ENCODE peak calls at places on chromosomes 3 and 15, in four cellular contexts. W is GM20000, K is OCI-LY7, F is nephron progenitor cell. R is an unnamed sample.

GRCh38 chr3:32616267-32616962 is 45.8 kb upstream of the DYNC1LI1 start:
- DNase-seq in W (no peak), K (no peak), F (no peak), R (no peak)

GRCh38 chr3:52683611-52684010 is 2.1 kb downstream of the PBRM1 start:
- DNase-seq in W (no peak), K (no peak), F (no peak), R (no peak)

GRCh38 chr15:42621386-42621785 is 46.0 kb downstream of the STARD9 start:
- DNase-seq in W (no peak), K (no peak), F (no peak), R (no peak)

GRCh38 chr3:15795563-15796308 is 2.0 kb downstream of the ANKRD28 start:
- DNase-seq in W (no peak), K (peak), F (no peak), R (no peak)

GRCh38 chr3:114452176-114452744 is 158.4 kb downstream of the TIGIT start:
- DNase-seq in W (no peak), K (peak), F (no peak), R (no peak)

GRCh38 chr3:32292085-32292796 is 53.8 kb downstream of the CMTM8 start:
- DNase-seq in W (no peak), K (no peak), F (no peak), R (no peak)

GRCh38 chr3:74642876-74643275 is 28.4 kb upstream of the CNTN3 start:
- DNase-seq in W (no peak), K (no peak), F (no peak), R (no peak)

GRCh38 chr3:59578129-59578528 is 528.3 kb upstream of the CFAP20DC start:
- DNase-seq in W (no peak), K (no peak), F (no peak), R (no peak)

GRCh38 chr3:160531311-160531710 is 34.1 kb downstream of the KPNA4 start:
- DNase-seq in W (no peak), K (no peak), F (no peak), R (no peak)

GRCh38 chr3:44338010-44338827 is at the start of gene TCAIM:
- DNase-seq in W (peak), K (peak), F (peak), R (peak)
- TF ChIP-seq CTCF in W (no peak), K (no peak), F (no peak), R (no peak)

DNA sequence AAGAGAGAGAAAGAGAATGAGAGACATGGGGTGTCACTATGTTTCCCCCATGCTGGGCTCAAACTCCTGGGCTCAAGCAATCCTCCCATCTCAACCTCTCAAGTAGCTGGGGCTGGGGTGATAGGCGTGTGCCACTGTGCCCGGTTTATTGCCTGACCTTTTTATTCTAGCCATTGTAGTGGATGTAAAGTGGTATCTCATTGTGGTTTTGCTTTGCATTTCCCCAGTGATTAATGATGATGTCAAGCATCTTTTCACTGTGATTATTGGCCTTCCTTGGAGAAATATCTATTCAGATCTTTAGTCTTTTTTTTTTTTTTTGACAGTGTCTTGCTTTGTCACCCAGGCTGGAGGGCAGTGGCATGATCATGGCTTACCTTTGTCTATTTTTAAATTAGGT is 37.7 kb upstream of the GK5 start:
- DNase-seq in W (no peak), K (no peak), F (no peak), R (no peak)
- TF ChIP-seq CTCF in W (no peak), K (no peak), F (no peak), R (no peak)

DNA sequence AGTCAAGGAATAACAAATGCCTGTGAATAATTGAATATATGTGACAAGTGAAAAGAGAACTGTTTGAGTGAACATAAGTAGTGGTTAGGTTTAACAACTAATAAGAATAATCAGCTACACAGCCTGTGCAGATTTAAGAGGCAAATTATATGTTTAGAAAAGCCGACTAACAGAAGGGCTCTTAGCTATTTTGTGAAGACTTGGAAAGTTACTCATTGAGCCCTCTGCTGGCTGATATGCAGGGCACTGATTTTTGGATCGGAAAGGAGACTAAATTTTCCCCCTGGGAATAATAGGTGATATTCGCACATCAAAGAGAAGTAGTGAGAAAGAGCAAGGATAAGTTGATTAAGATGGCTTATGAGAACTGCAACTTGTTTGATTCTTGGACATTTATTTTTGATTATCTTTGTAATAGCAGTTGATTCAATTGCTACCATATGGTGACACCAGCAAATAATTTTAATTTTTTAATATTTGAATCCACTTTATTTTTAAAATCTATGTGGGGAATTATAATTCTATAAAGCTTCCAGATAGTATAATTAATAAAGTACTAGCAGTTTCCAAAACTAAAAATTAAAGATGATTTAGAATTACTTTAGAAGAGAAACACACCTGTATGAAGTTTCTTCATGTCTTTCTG is 156.2 kb downstream of the NLGN1 start:
- DNase-seq in W (no peak), K (peak), F (peak), R (no peak)
- TF ChIP-seq CTCF in W (peak), K (peak), F (peak), R (peak)

GRCh38 chr3:4981160-4981687 is 2.0 kb downstream of the BHLHE40 start:
- DNase-seq in W (no peak), K (no peak), F (no peak), R (no peak)

GRCh38 chr3:4980229-4981159 is 1.3 kb downstream of the BHLHE40 start:
- DNase-seq in W (peak), K (peak), F (peak), R (peak)

GRCh38 chr3:4978966-4979400 is 254 bp upstream of the BHLHE40 start:
- DNase-seq in W (peak), K (peak), F (peak), R (peak)

GRCh38 chr3:4978259-4978965 is 825 bp upstream of the BHLHE40 start:
- DNase-seq in W (peak), K (peak), F (peak), R (peak)

GRCh38 chr3:4979401-4980228 is at the start of gene BHLHE40:
- DNase-seq in W (no peak), K (no peak), F (peak), R (no peak)
- TF ChIP-seq CTCF in W (no peak), K (no peak), F (no peak), R (no peak)

GRCh38 chr3:149489060-149489690 is 14.7 kb downstream of the TM4SF4 start:
- DNase-seq in W (no peak), K (peak), F (peak), R (peak)
- TF ChIP-seq CTCF in W (no peak), K (peak), F (peak), R (peak)

DNA sequence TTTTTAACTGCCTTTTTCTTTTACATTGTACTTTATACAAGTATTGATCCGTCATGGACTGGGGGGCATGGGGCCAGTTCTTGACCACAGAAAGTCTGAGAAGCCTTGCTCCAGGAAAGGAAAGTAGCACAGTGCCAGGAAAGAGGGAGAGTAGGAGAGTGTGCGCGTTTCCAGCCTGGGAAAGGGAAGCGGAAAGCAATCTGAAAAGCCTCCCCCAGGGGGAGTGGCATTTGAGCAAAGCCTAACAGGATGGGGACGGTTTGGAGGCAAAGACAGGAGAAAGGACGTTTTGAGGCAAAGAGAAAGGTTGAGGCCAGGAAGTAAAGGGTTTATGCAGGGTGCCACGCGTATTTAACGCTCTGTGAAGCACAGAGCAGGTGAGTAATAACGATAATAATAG is 116.9 kb downstream of the RORA start:
- DNase-seq in W (no peak), K (no peak), F (peak), R (no peak)
- TF ChIP-seq CTCF in W (no peak), K (no peak), F (peak), R (no peak)

GRCh38 chr15:70017025-70017424 is 80.7 kb downstream of the TLE3 start:
- DNase-seq in W (no peak), K (no peak), F (no peak), R (no peak)

GRCh38 chr15:70017796-70018195 is 79.9 kb downstream of the TLE3 start:
- DNase-seq in W (no peak), K (no peak), F (no peak), R (no peak)

GRCh38 chr15:70014860-70015490 is 82.7 kb downstream of the TLE3 start:
- DNase-seq in W (peak), K (peak), F (peak), R (peak)

GRCh38 chr15:70014311-70014707 is 83.4 kb downstream of the TLE3 start:
- DNase-seq in W (no peak), K (no peak), F (no peak), R (no peak)

DNA sequence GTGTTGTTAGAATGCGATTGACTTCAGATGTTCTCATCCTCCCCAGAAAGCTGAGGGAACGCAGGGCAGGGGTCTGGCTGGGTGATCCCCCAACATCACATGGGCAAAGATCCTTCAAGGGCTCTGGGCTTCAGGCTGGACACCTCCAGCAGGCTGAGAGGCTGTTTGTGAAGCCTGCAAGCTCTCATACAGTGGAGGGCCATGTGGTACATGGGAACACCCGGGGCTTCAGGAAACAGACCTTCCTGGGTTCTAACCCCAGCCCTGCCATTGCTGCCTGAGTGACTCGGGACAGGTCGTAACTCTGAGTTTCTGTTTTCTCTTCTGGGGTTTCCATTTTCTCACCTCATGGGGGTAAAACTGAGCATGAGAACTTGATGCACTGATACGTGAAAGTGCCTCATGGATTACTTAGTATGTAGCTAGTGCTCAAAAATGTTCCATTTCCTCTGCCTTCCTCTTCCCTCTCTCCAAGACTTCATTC is 81.2 kb downstream of the TLE3 start:
- DNase-seq in W (peak), K (peak), F (no peak), R (peak)
- TF ChIP-seq CTCF in W (no peak), K (no peak), F (no peak), R (no peak)

GRCh38 chr15:32035285-32035684 is 5.0 kb downstream of the CHRNA7 start:
- DNase-seq in W (no peak), K (no peak), F (no peak), R (no peak)
- TF ChIP-seq CTCF in W (no peak), K (no peak), F (no peak), R (no peak)

R was measured in GM13976.